ENCODE peak calls at places on chromosomes 3 and 15, in five cellular contexts. One of them, this sample, is unnamed.

GRCh38 chr3:28301607-28302158 is 46.8 kb upstream of the ZCWPW2 start:
- DNase-seq in HFFc6: no peak
- DNase-seq in iris pigment epithelial cell: peak
- DNase-seq in non-pigmented ciliary epithelial cell: no peak
- DNase-seq in substantia nigra: no peak
- DNase-seq in this sample: no peak

GRCh38 chr3:184229424-184230080 is at the start of gene VWA5B2:
- DNase-seq in HFFc6: peak
- DNase-seq in iris pigment epithelial cell: peak
- DNase-seq in non-pigmented ciliary epithelial cell: no peak
- DNase-seq in substantia nigra: no peak
- DNase-seq in this sample: peak

GRCh38 chr3:128317101-128317697 is 149.5 kb downstream of the DNAJB8 start:
- DNase-seq in HFFc6: no peak
- DNase-seq in iris pigment epithelial cell: no peak
- DNase-seq in non-pigmented ciliary epithelial cell: no peak
- DNase-seq in substantia nigra: no peak
- DNase-seq in this sample: no peak

GRCh38 chr3:73572371-73572770 is 52.4 kb downstream of the PDZRN3 start:
- DNase-seq in HFFc6: no peak
- DNase-seq in iris pigment epithelial cell: peak
- DNase-seq in non-pigmented ciliary epithelial cell: no peak
- DNase-seq in substantia nigra: no peak
- DNase-seq in this sample: no peak

GRCh38 chr15:85583404-85584390 is 203.3 kb downstream of the AKAP13 start:
- DNase-seq in HFFc6: no peak
- DNase-seq in iris pigment epithelial cell: peak
- DNase-seq in non-pigmented ciliary epithelial cell: peak
- DNase-seq in substantia nigra: no peak
- DNase-seq in this sample: no peak

GRCh38 chr15:85047271-85047948 is 65.8 kb downstream of the PDE8A start:
- DNase-seq in HFFc6: peak
- DNase-seq in iris pigment epithelial cell: peak
- DNase-seq in non-pigmented ciliary epithelial cell: peak
- DNase-seq in substantia nigra: peak
- DNase-seq in this sample: no peak

GRCh38 chr15:101684384-101684783 is 32.2 kb upstream of the TM2D3 start:
- DNase-seq in HFFc6: peak
- DNase-seq in iris pigment epithelial cell: peak
- DNase-seq in non-pigmented ciliary epithelial cell: peak
- DNase-seq in substantia nigra: no peak
- DNase-seq in this sample: no peak

GRCh38 chr3:170419301-170420087 is 826 bp downstream of the CLDN11 start:
- DNase-seq in HFFc6: no peak
- DNase-seq in iris pigment epithelial cell: peak
- DNase-seq in non-pigmented ciliary epithelial cell: no peak
- DNase-seq in substantia nigra: peak
- DNase-seq in this sample: no peak

GRCh38 chr15:50996641-50997040 is 88.2 kb downstream of the AP4E1 start:
- DNase-seq in HFFc6: peak
- DNase-seq in iris pigment epithelial cell: peak
- DNase-seq in non-pigmented ciliary epithelial cell: no peak
- DNase-seq in substantia nigra: no peak
- DNase-seq in this sample: no peak

GRCh38 chr3:127064391-127065137 is 81.6 kb downstream of the PLXNA1 start:
- DNase-seq in HFFc6: peak
- DNase-seq in iris pigment epithelial cell: peak
- DNase-seq in non-pigmented ciliary epithelial cell: no peak
- DNase-seq in substantia nigra: no peak
- DNase-seq in this sample: peak

GRCh38 chr3:123559040-123559861 is 25.6 kb downstream of the HACD2 start:
- DNase-seq in HFFc6: peak
- DNase-seq in iris pigment epithelial cell: peak
- DNase-seq in non-pigmented ciliary epithelial cell: peak
- DNase-seq in substantia nigra: no peak
- DNase-seq in this sample: no peak

GRCh38 chr15:81304226-81304625 is 19.7 kb downstream of the STARD5 start:
- DNase-seq in HFFc6: peak
- DNase-seq in iris pigment epithelial cell: peak
- DNase-seq in non-pigmented ciliary epithelial cell: no peak
- DNase-seq in substantia nigra: peak
- DNase-seq in this sample: no peak

GRCh38 chr3:64063207-64063981 is 40.1 kb upstream of the PSMD6 start:
- DNase-seq in HFFc6: no peak
- DNase-seq in iris pigment epithelial cell: peak
- DNase-seq in non-pigmented ciliary epithelial cell: no peak
- DNase-seq in substantia nigra: no peak
- DNase-seq in this sample: no peak

GRCh38 chr3:134378384-134378783 is 4.1 kb upstream of the AMOTL2 start:
- DNase-seq in HFFc6: no peak
- DNase-seq in iris pigment epithelial cell: no peak
- DNase-seq in non-pigmented ciliary epithelial cell: no peak
- DNase-seq in substantia nigra: peak
- DNase-seq in this sample: no peak

GRCh38 chr15:39127925-39128617 is 452.8 kb upstream of the THBS1 start:
- DNase-seq in HFFc6: peak
- DNase-seq in iris pigment epithelial cell: peak
- DNase-seq in non-pigmented ciliary epithelial cell: peak
- DNase-seq in substantia nigra: no peak
- DNase-seq in this sample: peak

GRCh38 chr3:129890125-129890524 is 3.4 kb downstream of the TMCC1 start:
- DNase-seq in HFFc6: no peak
- DNase-seq in iris pigment epithelial cell: peak
- DNase-seq in non-pigmented ciliary epithelial cell: no peak
- DNase-seq in substantia nigra: no peak
- DNase-seq in this sample: no peak

GRCh38 chr3:152405915-152406802 is 137.4 kb downstream of the MBNL1 start:
- DNase-seq in HFFc6: peak
- DNase-seq in iris pigment epithelial cell: peak
- DNase-seq in non-pigmented ciliary epithelial cell: peak
- DNase-seq in substantia nigra: no peak
- DNase-seq in this sample: no peak

GRCh38 chr15:90358124-90359033 is 6.3 kb downstream of the ZNF774 start:
- DNase-seq in HFFc6: no peak
- DNase-seq in iris pigment epithelial cell: peak
- DNase-seq in non-pigmented ciliary epithelial cell: peak
- DNase-seq in substantia nigra: no peak
- DNase-seq in this sample: no peak

GRCh38 chr15:101250331-101250730 is 1.5 kb downstream of the CHSY1 start:
- DNase-seq in HFFc6: peak
- DNase-seq in iris pigment epithelial cell: peak
- DNase-seq in non-pigmented ciliary epithelial cell: no peak
- DNase-seq in substantia nigra: no peak
- DNase-seq in this sample: no peak

GRCh38 chr3:142997330-142997729 is 4.0 kb upstream of the U2SURP start:
- DNase-seq in HFFc6: no peak
- DNase-seq in iris pigment epithelial cell: no peak
- DNase-seq in non-pigmented ciliary epithelial cell: no peak
- DNase-seq in substantia nigra: no peak
- DNase-seq in this sample: no peak

GRCh38 chr3:139261754-139262632 is 81.8 kb upstream of the MRPS22 start:
- DNase-seq in HFFc6: no peak
- DNase-seq in iris pigment epithelial cell: no peak
- DNase-seq in non-pigmented ciliary epithelial cell: no peak
- DNase-seq in substantia nigra: no peak
- DNase-seq in this sample: no peak

GRCh38 chr3:138389841-138390581 is 41.6 kb downstream of the MRAS start:
- DNase-seq in HFFc6: peak
- DNase-seq in iris pigment epithelial cell: peak
- DNase-seq in non-pigmented ciliary epithelial cell: peak
- DNase-seq in substantia nigra: no peak
- DNase-seq in this sample: no peak

GRCh38 chr3:186059192-186059591 is 49.7 kb downstream of the ETV5 start:
- DNase-seq in HFFc6: no peak
- DNase-seq in iris pigment epithelial cell: no peak
- DNase-seq in non-pigmented ciliary epithelial cell: no peak
- DNase-seq in substantia nigra: no peak
- DNase-seq in this sample: no peak

GRCh38 chr15:77029166-77030041 is 34.5 kb downstream of the PSTPIP1 start:
- DNase-seq in HFFc6: no peak
- DNase-seq in iris pigment epithelial cell: no peak
- DNase-seq in non-pigmented ciliary epithelial cell: no peak
- DNase-seq in substantia nigra: no peak
- DNase-seq in this sample: peak

GRCh38 chr3:53161820-53162671 is 1.0 kb downstream of the PRKCD start:
- DNase-seq in HFFc6: peak
- DNase-seq in iris pigment epithelial cell: peak
- DNase-seq in non-pigmented ciliary epithelial cell: no peak
- DNase-seq in substantia nigra: no peak
- DNase-seq in this sample: no peak

GRCh38 chr3:15681668-15682067 is 80.1 kb downstream of the BTD start:
- DNase-seq in HFFc6: no peak
- DNase-seq in iris pigment epithelial cell: no peak
- DNase-seq in non-pigmented ciliary epithelial cell: no peak
- DNase-seq in substantia nigra: no peak
- DNase-seq in this sample: no peak

This sample was measured in RWPE2.